ENCODE peak calls at places on chromosomes 11 and 22, in six cellular contexts. N, B, R, O, E and J are unnamed samples.
A peak's percentile ranks its signal among the peaks of the same experiment; 100 is the strongest.

GRCh38 chr22:26431151-26431995 is 2.3 kb downstream of the ASPHD2 start:
- DNase-seq in R (no peak), B (no peak), E (no peak), O (no peak), N (no peak), J (no peak)

GRCh38 chr22:36116127-36116526 is 44.4 kb downstream of the APOL3 start:
- DNase-seq in R (no peak), E (no peak), N (no peak), B (no peak), O (no peak), J (no peak)

GRCh38 chr11:77619576-77620198 is 17.9 kb downstream of the CLNS1A start:
- DNase-seq in B (no peak), E (no peak), N (peak; percentile 64), O (no peak), R (peak; percentile 44), J (no peak)

GRCh38 chr11:91350931-91351330 is 873.7 kb upstream of the FAT3 start:
- DNase-seq in E (no peak), R (no peak), B (no peak), O (no peak), N (no peak), J (no peak)

GRCh38 chr11:93738647-93739081 is 2.6 kb downstream of the TAF1D start:
- DNase-seq in E (no peak), N (no peak), O (no peak), B (no peak), R (no peak), J (no peak)

GRCh38 chr11:12719221-12719620 is 45.0 kb downstream of the TEAD1 start:
- DNase-seq in N (no peak), R (no peak), O (no peak), B (no peak), E (no peak), J (no peak)

GRCh38 chr11:64829536-64830251 is 14.8 kb downstream of the CDC42BPG start:
- DNase-seq in B (no peak), N (no peak), E (no peak), O (no peak), R (no peak), J (no peak)

GRCh38 chr11:2693271-2693833 is 6.4 kb downstream of the KCNQ1OT1 start:
- DNase-seq in R (no peak), E (peak; percentile 15), N (no peak), O (no peak), B (no peak), J (peak; percentile 41)

GRCh38 chr11:61778920-61779650 is 13.3 kb downstream of the TMEM258 start:
- DNase-seq in B (no peak), O (no peak), N (no peak), R (no peak), E (no peak), J (no peak)

GRCh38 chr22:24688294-24688693 is 85.3 kb downstream of the GGT1 start:
- DNase-seq in R (no peak), E (no peak), O (no peak), N (no peak), B (no peak), J (no peak)

GRCh38 chr11:85718126-85718943 is 32.3 kb upstream of the CCDC89 start:
- DNase-seq in R (no peak), O (no peak), N (no peak), B (no peak), E (no peak), J (no peak)

GRCh38 chr22:46085831-46086576 is 64.3 kb upstream of the PPARA start:
- DNase-seq in O (peak; percentile 87), N (no peak), R (peak; percentile 69), E (peak; percentile 71), B (peak; percentile 93), J (peak; percentile 76)
- TF ChIP-seq POLR2AphosphoS5 in O (peak; percentile 68), N (no peak), R (peak; percentile 62), E (peak; percentile 90), B (no peak), J (peak; percentile 60)

DNA sequence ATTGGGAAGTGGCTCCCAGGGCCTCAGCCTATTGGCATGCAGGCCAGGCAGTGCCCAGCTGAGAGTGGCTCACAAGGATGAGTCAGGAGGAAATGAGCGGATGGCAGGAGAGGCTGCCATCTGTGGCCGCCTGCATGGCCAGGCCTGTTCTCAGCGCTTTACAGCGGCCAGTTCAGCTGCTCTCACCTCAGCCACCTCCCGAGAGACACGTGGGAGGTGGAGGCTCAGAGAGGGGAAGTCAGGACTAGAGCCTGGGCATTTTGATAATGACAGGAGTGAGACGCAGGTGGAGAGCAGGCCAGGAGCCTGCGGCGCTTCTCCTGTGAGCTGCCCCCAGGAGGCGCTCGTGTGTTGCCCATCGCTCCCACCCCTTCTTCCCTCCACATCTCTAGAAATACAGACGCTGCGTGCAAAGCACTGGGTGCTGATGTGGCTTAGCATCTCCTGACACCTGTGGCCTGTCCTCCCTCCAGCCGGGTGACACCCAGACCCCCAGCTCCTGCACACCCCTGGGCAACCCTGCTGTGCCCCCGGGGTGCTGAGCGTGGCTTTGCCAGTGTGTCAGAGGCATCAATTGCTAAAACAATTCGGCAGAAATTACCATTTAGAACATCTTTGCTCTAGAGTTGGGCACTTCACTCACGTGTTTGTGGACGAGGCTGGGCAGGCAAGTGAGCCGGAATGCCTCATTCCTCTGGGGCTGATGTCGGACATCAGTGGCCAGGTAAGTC is 21.4 kb upstream of the PANX2 start:
- DNase-seq in R (peak; percentile 61), N (peak; percentile 61), B (peak; percentile 84), E (no peak), O (peak; percentile 78), J (peak; percentile 93)
- H3K4me1 ChIP-seq in R (peaks cover 9% of the 10 kb centered on the region), N (no peaks in the 10 kb centered on the region), B (peaks cover 5% of the 10 kb centered on the region), E (no peaks in the 10 kb centered on the region), O (peaks cover 7% of the 10 kb centered on the region), J (peaks cover 12% of the 10 kb centered on the region)

DNA sequence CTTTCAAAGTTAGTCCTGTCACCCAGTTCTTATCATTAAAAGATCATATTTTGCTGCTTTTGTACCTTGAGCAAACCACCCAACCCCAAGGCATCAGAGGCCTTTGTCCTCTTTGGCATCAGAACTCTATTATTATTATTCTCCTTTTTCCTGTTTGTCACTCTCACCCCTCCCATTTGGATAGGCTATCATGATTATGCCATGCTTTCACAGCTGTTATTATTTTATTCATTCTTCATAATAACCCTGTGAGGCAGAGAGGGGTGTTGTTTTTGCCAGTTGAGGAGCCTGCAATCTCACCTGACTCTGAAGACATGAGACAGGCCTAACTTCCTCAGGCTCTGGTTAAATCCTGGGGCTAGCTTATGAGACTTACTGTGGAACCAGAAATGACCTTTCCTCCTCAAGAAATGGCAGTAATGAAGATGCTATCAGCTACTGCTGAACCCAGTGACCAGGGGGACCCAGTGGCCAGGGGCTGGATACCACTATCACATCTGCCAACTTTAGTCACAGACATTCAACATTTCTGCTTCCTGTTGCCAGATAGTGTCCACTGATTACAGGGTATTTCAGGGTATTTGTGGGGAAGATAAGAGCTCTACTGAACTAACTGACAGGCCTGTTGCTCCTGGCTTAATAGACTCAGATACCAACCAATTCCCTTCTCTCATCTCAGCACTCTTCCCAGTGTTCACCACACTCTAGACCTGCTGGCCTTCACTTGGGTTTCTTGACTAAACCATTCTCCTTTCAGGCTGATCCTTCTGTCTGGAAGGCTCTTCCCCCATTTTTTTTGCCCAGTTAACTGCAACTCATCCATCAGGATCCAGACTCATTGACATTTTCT is 11.8 kb upstream of the SWAP70 start:
- DNase-seq in B (peak; percentile 15), E (no peak), O (no peak), N (no peak), R (no peak), J (no peak)
- TF ChIP-seq POLR2AphosphoS5 in B (no peak), E (no peak), O (no peak), N (no peak), R (no peak), J (no peak)

DNA sequence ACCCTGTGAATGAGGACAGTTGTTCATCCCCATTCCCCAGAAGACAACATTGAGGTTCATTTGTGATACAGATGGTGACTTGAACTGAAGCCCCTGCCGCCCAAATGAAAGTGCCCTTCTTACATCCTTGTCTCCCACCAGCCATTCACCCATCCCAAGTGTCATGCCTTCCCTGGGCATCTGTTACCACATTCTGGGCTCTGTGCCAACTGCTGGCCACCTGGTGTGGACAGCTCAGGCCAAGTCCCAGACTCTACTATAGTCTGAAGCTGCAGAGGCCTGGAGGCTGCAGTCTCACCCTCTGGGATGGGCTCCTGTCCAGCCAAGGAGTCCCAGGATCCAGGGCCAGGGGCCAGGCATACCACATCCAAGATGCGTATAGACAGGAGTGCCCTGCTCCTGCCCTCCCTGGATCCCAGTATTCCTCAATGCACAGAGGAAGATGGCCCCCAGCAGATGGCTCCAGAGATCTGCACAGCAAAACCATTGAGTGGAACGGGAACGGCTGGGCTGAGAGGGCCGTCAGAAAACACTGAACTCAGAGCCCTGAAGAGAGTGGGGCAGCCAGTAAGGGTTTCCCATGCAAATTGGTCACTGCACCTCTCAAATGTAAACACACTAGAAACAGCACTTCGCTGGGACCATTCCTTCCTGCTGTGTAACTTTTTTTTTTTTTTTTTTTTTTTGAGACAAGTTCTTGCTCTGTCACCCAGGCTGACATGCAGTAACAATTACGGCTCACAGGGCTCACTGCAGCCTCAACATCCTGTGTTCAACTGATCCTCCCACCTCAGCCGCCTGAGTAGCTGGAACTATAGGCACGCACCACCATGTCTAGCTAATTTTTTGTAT is 22.8 kb downstream of the ARRB1 start:
- DNase-seq in E (peak; percentile 67), N (peak; percentile 76), R (peak; percentile 35), B (peak; percentile 40), O (peak; percentile 79), J (peak; percentile 83)
- H3K4me1 ChIP-seq in E (peaks cover 6% of the 10 kb centered on the region), N (peaks cover 83% of the 10 kb centered on the region), R (peaks cover 57% of the 10 kb centered on the region), B (peaks cover 26% of the 10 kb centered on the region), O (peaks cover 99% of the 10 kb centered on the region), J (peaks cover 30% of the 10 kb centered on the region)

GRCh38 chr11:111557425-111558111 is 17.0 kb downstream of the LAYN start:
- DNase-seq in N (peak; percentile 66), R (no peak), B (no peak), O (no peak), E (no peak), J (no peak)
- TF ChIP-seq POLR2AphosphoS5 in N (no peak), R (no peak), B (no peak), O (no peak), E (no peak), J (no peak)

GRCh38 chr22:43006753-43007152 is 8.2 kb downstream of the PACSIN2 start:
- DNase-seq in R (no peak), N (no peak), E (no peak), B (no peak), O (no peak), J (no peak)

GRCh38 chr22:43004362-43005035 is 10.4 kb downstream of the PACSIN2 start:
- DNase-seq in B (no peak), E (no peak), O (no peak), N (no peak), R (no peak), J (peak; percentile 58)

GRCh38 chr22:43005106-43005505 is 9.8 kb downstream of the PACSIN2 start:
- DNase-seq in R (no peak), O (no peak), B (no peak), E (no peak), N (no peak), J (no peak)

GRCh38 chr22:43007519-43008102 is 7.3 kb downstream of the PACSIN2 start:
- DNase-seq in O (peak; percentile 72), E (no peak), B (peak; percentile 52), N (no peak), R (no peak), J (no peak)

DNA sequence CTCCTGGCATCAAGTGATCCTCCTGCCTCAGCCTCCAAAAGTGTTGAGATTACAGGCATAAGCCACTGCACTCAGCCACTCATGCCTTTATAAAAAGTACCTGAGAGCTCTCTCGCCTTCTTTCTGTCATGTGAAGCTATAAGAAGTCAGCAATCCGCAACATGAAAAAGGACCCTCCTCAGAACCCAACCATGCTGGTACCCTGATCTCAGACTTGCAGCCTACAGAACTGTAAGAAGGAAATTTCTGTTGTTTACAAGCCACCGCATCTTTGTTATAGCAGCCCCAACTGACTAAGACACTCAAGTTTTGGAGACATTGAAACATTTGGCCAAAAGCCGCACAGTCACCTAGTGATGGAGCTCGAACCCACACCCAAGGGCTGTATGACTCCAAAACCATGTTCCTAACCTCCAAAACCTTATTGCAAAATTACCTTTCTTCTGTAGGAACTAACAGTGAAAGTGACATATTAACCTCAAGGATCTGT is 8.9 kb downstream of the PACSIN2 start:
- DNase-seq in N (no peak), O (no peak), R (no peak), E (no peak), B (no peak), J (peak; percentile 8)
- H3K4me1 ChIP-seq in N (peaks cover 40% of the 10 kb centered on the region), O (peaks cover 86% of the 10 kb centered on the region), R (peaks cover 76% of the 10 kb centered on the region), E (peaks cover 10% of the 10 kb centered on the region), B (peaks cover 45% of the 10 kb centered on the region), J (peaks cover 33% of the 10 kb centered on the region)